ENCODE peak calls at places on chromosomes 5 and 9, in seven cellular contexts. V is prostate gland, A is coronary artery, Q is GM23248, S is transverse colon, E is brain microvascular endothelial cell, X is cardiac fibroblast. L is an unnamed sample.

GRCh38 chr5:97846646-97847045 is 663.6 kb upstream of the RIOK2 start:
- DNase-seq in V (no peak), A (no peak), Q (peak; percentile 5), S (no peak), E (no peak), X (no peak), L (no peak)

GRCh38 chr9:71704806-71705205 is 63.5 kb downstream of the CEMIP2 start:
- DNase-seq in V (no peak), A (no peak), Q (peak; percentile 35), S (no peak), E (no peak), X (no peak), L (no peak)

GRCh38 chr9:123290764-123291163 is 22.4 kb upstream of the STRBP start:
- DNase-seq in V (no peak), A (no peak), Q (no peak), S (no peak), E (no peak), X (no peak), L (no peak)

GRCh38 chr9:93117924-93118862 is 15.9 kb downstream of the NINJ1 start:
- DNase-seq in V (no peak), A (peak; percentile 60), Q (no peak), S (no peak), E (no peak), X (no peak), L (no peak)

GRCh38 chr9:131203438-131204219 is 72.7 kb downstream of the FAM78A start:
- DNase-seq in V (no peak), A (no peak), Q (no peak), S (no peak), E (no peak), X (no peak), L (peak; percentile 14)

GRCh38 chr5:45262061-45262590 is 434.1 kb downstream of the HCN1 start:
- DNase-seq in V (no peak), A (no peak), Q (no peak), S (no peak), E (no peak), X (no peak), L (no peak)

GRCh38 chr5:133704411-133704810 is 92.1 kb upstream of the FSTL4 start:
- DNase-seq in V (no peak), A (no peak), Q (no peak), S (no peak), E (no peak), X (no peak), L (no peak)

GRCh38 chr9:121927081-121927480 is 166.0 kb downstream of the TTLL11 start:
- DNase-seq in V (no peak), A (no peak), Q (no peak), S (no peak), E (no peak), X (no peak), L (no peak)

GRCh38 chr5:10753178-10753577 is 7.9 kb downstream of the DAP start:
- DNase-seq in V (no peak), A (no peak), Q (no peak), S (no peak), E (no peak), X (no peak), L (no peak)

GRCh38 chr9:128091144-128091543 is 23.1 kb downstream of the SLC25A25 start:
- DNase-seq in V (peak; percentile 60), A (peak; percentile 82), Q (peak; percentile 93), S (peak; percentile 48), E (peak; percentile 67), X (peak; percentile 94), L (no peak)

GRCh38 chr5:73352789-73353188 is 95.8 kb downstream of the FOXD1 start:
- DNase-seq in V (no peak), A (no peak), Q (no peak), S (no peak), E (no peak), X (no peak), L (no peak)

GRCh38 chr5:26847041-26847736 is 191.2 kb downstream of the CDH9 start:
- DNase-seq in V (no peak), A (no peak), Q (no peak), S (no peak), E (peak; percentile 37), X (no peak), L (no peak)

GRCh38 chr5:156375895-156376495 is 49.0 kb downstream of the SGCD start:
- DNase-seq in V (no peak), A (no peak), Q (no peak), S (no peak), E (no peak), X (no peak), L (no peak)

GRCh38 chr9:76403352-76403751 is 9.1 kb upstream of the RFK start:
- DNase-seq in V (no peak), A (no peak), Q (peak; percentile 90), S (no peak), E (peak; percentile 60), X (peak; percentile 91), L (peak; percentile 70)

GRCh38 chr5:179304466-179304865 is 40.8 kb downstream of the ADAMTS2 start:
- DNase-seq in V (no peak), A (no peak), Q (peak; percentile 98), S (no peak), E (peak; percentile 71), X (peak; percentile 93), L (no peak)

GRCh38 chr9:136820947-136821332 is 13.2 kb downstream of the RABL6 start:
- DNase-seq in V (no peak), A (no peak), Q (no peak), S (no peak), E (no peak), X (peak; percentile 29), L (no peak)

GRCh38 chr5:123134653-123135181 is 45.7 kb downstream of the PRDM6 start:
- DNase-seq in V (no peak), A (no peak), Q (no peak), S (no peak), E (no peak), X (no peak), L (no peak)

GRCh38 chr5:97046270-97046982 is 96.0 kb downstream of the LIX1 start:
- DNase-seq in V (no peak), A (no peak), Q (peak; percentile 43), S (no peak), E (no peak), X (peak; percentile 15), L (no peak)

GRCh38 chr5:133873936-133874585 is 94.4 kb downstream of the C5orf15 start:
- DNase-seq in V (no peak), A (no peak), Q (peak; percentile 67), S (no peak), E (peak; percentile 43), X (peak; percentile 8), L (no peak)

GRCh38 chr9:114484854-114485443 is 20.3 kb downstream of the WHRN start:
- DNase-seq in V (no peak), A (no peak), Q (peak; percentile 88), S (no peak), E (peak; percentile 63), X (peak; percentile 20), L (no peak)

GRCh38 chr9:6877671-6878161 is 119.9 kb downstream of the KDM4C start:
- DNase-seq in V (no peak), A (no peak), Q (peak; percentile 86), S (no peak), E (peak; percentile 86), X (peak; percentile 62), L (no peak)

GRCh38 chr5:123036391-123037103 is at the start of gene PPIC:
- DNase-seq in V (peak; percentile 83), A (peak; percentile 94), Q (peak; percentile 88), S (peak; percentile 91), E (peak; percentile 62), X (peak; percentile 87), L (no peak)

GRCh38 chr9:16352232-16352631 is 518.2 kb downstream of the BNC2 start:
- DNase-seq in V (no peak), A (no peak), Q (no peak), S (no peak), E (no peak), X (no peak), L (no peak)

GRCh38 chr5:151675225-151675955 is 11.3 kb downstream of the SPARC start:
- DNase-seq in V (no peak), A (no peak), Q (peak; percentile 55), S (no peak), E (no peak), X (peak; percentile 71), L (no peak)

GRCh38 chr5:135054546-135054945 is 20.5 kb upstream of the PITX1 start:
- DNase-seq in V (no peak), A (no peak), Q (no peak), S (no peak), E (no peak), X (no peak), L (no peak)
- H3K4me3 ChIP-seq in V (no peak overlapping the region), A (no peak overlapping the region), Q (no peak overlapping the region), S (no peak overlapping the region), E (no peak overlapping the region), X (no peak overlapping the region), L (no peak overlapping the region)

DNA sequence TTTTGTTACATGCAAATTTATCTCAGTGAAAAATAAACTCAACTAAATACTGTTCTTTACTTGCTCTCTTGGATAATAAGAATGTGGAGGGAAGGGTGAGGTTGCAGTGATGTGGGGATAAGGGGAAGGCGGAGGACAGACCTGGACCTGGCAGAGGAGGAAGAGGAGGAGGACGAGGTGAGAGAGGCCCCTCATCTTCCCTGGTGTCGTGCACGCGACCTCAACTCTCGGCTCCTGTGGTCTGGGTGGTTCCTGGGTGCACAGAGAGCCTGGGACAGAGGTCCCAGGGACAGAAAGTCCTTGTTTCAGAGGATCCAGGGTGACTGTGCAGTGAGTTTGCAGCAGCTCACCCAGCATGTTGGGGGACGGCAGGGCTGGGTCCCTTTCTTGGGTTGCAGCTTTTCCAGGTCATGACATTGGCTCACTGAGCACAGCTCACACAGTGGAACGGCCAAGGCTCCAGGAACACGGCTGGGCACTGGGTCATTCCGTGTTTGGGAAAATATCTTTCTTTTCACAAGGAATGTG is 37.7 kb upstream of the LPCAT1 start:
- DNase-seq in V (no peak), A (no peak), Q (no peak), S (no peak), E (no peak), X (no peak), L (no peak)
- H3K4me3 ChIP-seq in V (no peak overlapping the region), A (no peak overlapping the region), Q (no peak overlapping the region), S (no peak overlapping the region), E (no peak overlapping the region), X (no peak overlapping the region), L (no peak overlapping the region)

GRCh38 chr5:1098986-1099597 is 12.8 kb downstream of the SLC12A7 start:
- DNase-seq in V (no peak), A (no peak), Q (no peak), S (no peak), E (no peak), X (no peak), L (no peak)

GRCh38 chr5:1097381-1097893 is 14.4 kb downstream of the SLC12A7 start:
- DNase-seq in V (no peak), A (no peak), Q (no peak), S (no peak), E (no peak), X (no peak), L (no peak)

GRCh38 chr5:1101991-1102713 is 9.7 kb downstream of the SLC12A7 start:
- DNase-seq in V (no peak), A (no peak), Q (no peak), S (no peak), E (no peak), X (peak; percentile 45), L (no peak)

GRCh38 chr5:1100652-1101574 is 10.9 kb downstream of the SLC12A7 start:
- DNase-seq in V (no peak), A (no peak), Q (no peak), S (no peak), E (no peak), X (no peak), L (no peak)

GRCh38 chr5:1099931-1100651 is 11.8 kb downstream of the SLC12A7 start:
- DNase-seq in V (no peak), A (no peak), Q (no peak), S (no peak), E (no peak), X (no peak), L (no peak)
- H3K4me3 ChIP-seq in V (no peak overlapping the region), A (no peak overlapping the region), Q (no peak overlapping the region), S (no peak overlapping the region), E (no peak overlapping the region), X (no peak overlapping the region), L (no peak overlapping the region)

GRCh38 chr5:135069895-135070657 is 36.0 kb upstream of the PITX1 start:
- DNase-seq in V (no peak), A (no peak), Q (no peak), S (no peak), E (no peak), X (no peak), L (no peak)
- H3K4me3 ChIP-seq in V (no peak overlapping the region), A (no peak overlapping the region), Q (no peak overlapping the region), S (no peak overlapping the region), E (no peak overlapping the region), X (no peak overlapping the region), L (no peak overlapping the region)